ENCODE peak calls at places on chromosomes 13 and 19, in four cellular contexts. F is body of pancreas; D is stimulated activated CD4-positive, alpha-beta T cell treated with anti-CD3 and anti-CD28 coated beads, Interleukin-4, amount 100 ng/mL, for 4 hours; J is left cardiac atrium. L is an unnamed sample.

GRCh38 chr13:68927387-68928026 is 1180.1 kb upstream of the ATXN8OS start:
- DNase-seq in F (peak), D (no peak), J (no peak), L (peak)

GRCh38 chr19:56321981-56322558 is 7.4 kb upstream of the ZSCAN5A start:
- DNase-seq in F (no peak), D (no peak), J (no peak), L (no peak)

GRCh38 chr19:34576292-34576691 is 94.7 kb downstream of the WTIP start:
- DNase-seq in F (no peak), D (no peak), J (no peak), L (no peak)

GRCh38 chr19:51740356-51740755 is 11.3 kb downstream of the FPR1 start:
- DNase-seq in F (no peak), D (no peak), J (no peak), L (no peak)

GRCh38 chr19:10450853-10451609 is 30.7 kb downstream of the PDE4A start:
- DNase-seq in F (no peak), D (no peak), J (no peak), L (no peak)

GRCh38 chr19:752652-753517 is 2.0 kb downstream of the MISP start:
- DNase-seq in F (peak), D (no peak), J (peak), L (peak)

GRCh38 chr13:97855570-97855970 is 97.9 kb upstream of the IPO5 start:
- DNase-seq in F (peak), D (no peak), J (peak), L (peak)

GRCh38 chr13:28707629-28708427 is 10.9 kb downstream of the SLC46A3 start:
- DNase-seq in F (peak), D (no peak), J (no peak), L (no peak)

GRCh38 chr13:106418556-106418955 is 116.9 kb downstream of the EFNB2 start:
- DNase-seq in F (no peak), D (no peak), J (no peak), L (no peak)

GRCh38 chr13:101146101-101146898 is 270.0 kb downstream of the NALCN start:
- DNase-seq in F (no peak), D (no peak), J (no peak), L (no peak)

GRCh38 chr19:38647368-38647965 is at the start of gene ACTN4:
- DNase-seq in F (peak), D (peak), J (peak), L (peak)

GRCh38 chr13:106156468-106156867 is 379.0 kb downstream of the EFNB2 start:
- DNase-seq in F (no peak), D (no peak), J (no peak), L (no peak)

GRCh38 chr19:45577111-45577905 is 7.3 kb downstream of the OPA3 start:
- DNase-seq in F (peak), D (no peak), J (peak), L (peak)

GRCh38 chr19:52307275-52307674 is 10.3 kb downstream of the ZNF480 start:
- DNase-seq in F (no peak), D (no peak), J (no peak), L (no peak)

GRCh38 chr13:50511877-50512332 is 331.6 kb downstream of the DLEU7 start:
- DNase-seq in F (no peak), D (no peak), J (no peak), L (no peak)

GRCh38 chr13:23915308-23915707 is 18.0 kb upstream of the C1QTNF9B start:
- DNase-seq in F (no peak), D (no peak), J (no peak), L (no peak)

GRCh38 chr19:533485-534058 is 2.0 kb downstream of the CDC34 start:
- DNase-seq in F (no peak), D (no peak), J (no peak), L (no peak)

GRCh38 chr19:55554749-55555152 is 9.4 kb upstream of the SBK3 start:
- DNase-seq in F (peak), D (no peak), J (no peak), L (no peak)

GRCh38 chr13:51282322-51282721 is 57.2 kb upstream of the SERPINE3 start:
- DNase-seq in F (peak), D (no peak), J (no peak), L (no peak)

GRCh38 chr19:17765069-17765618 is 13.9 kb downstream of the FCHO1 start:
- DNase-seq in F (no peak), D (no peak), J (peak), L (no peak)

GRCh38 chr13:24700539-24700938 is 20.3 kb downstream of the ATP12A start:
- DNase-seq in F (no peak), D (no peak), J (no peak), L (no peak)

L was measured in adrenal gland.